ENCODE peak calls at places on chromosomes 6 and 20, in eight cellular contexts. N is AG09309, H is AG08396, Z is Daoy, F is NAMALWA, R is cardiac fibroblast, A is SW480, W is anterior cingulate cortex. M is an unnamed sample.

GRCh38 chr6:157037165-157037564 is 260.0 kb downstream of the ARID1B start:
- DNase-seq in W (no peak), F (no peak), Z (no peak), H (no peak), R (no peak), A (no peak), N (no peak), M (no peak)

GRCh38 chr6:13233106-13233505 is 95.2 kb downstream of the TBC1D7 start:
- DNase-seq in H (no peak), R (no peak), A (no peak), F (no peak), N (no peak), W (no peak), Z (no peak), M (no peak)

GRCh38 chr20:39290575-39290974 is 328.4 kb downstream of the DHX35 start:
- DNase-seq in H (no peak), W (no peak), N (no peak), R (no peak), Z (no peak), F (no peak), A (peak; percentile 36), M (no peak)

GRCh38 chr6:143727035-143727434 is 49.3 kb downstream of the PHACTR2 start:
- DNase-seq in H (no peak), W (no peak), Z (no peak), F (no peak), A (no peak), R (no peak), N (no peak), M (no peak)

GRCh38 chr20:50005378-50006020 is 22.7 kb downstream of the SNAI1 start:
- DNase-seq in Z (peak; percentile 38), A (no peak), N (no peak), F (no peak), W (no peak), H (no peak), R (peak; percentile 59), M (peak; percentile 97)

GRCh38 chr20:6081236-6081635 is 27.4 kb upstream of the LRRN4 start:
- DNase-seq in R (peak; percentile 67), F (no peak), A (no peak), Z (peak; percentile 14), H (peak; percentile 52), N (peak; percentile 35), W (no peak), M (peak; percentile 11)

GRCh38 chr6:166605752-166606151 is 19.3 kb upstream of the RAMACL start:
- DNase-seq in Z (no peak), H (no peak), A (no peak), W (no peak), R (no peak), F (no peak), N (no peak), M (no peak)

GRCh38 chr6:159062564-159062945 is 17.8 kb upstream of the TAGAP start:
- DNase-seq in Z (no peak), W (no peak), H (no peak), R (no peak), N (no peak), F (peak; percentile 81), A (no peak), M (peak; percentile 72)

GRCh38 chr6:89315199-89315598 is at the start of gene GABRR2:
- DNase-seq in A (no peak), W (no peak), H (no peak), R (no peak), Z (no peak), N (no peak), F (no peak), M (no peak)

GRCh38 chr6:139342957-139343750 is 31.3 kb downstream of the CITED2 start:
- DNase-seq in W (no peak), H (no peak), R (no peak), A (no peak), N (no peak), Z (no peak), F (no peak), M (peak; percentile 23)

GRCh38 chr20:20837574-20838021 is 125.2 kb upstream of the RALGAPA2 start:
- DNase-seq in F (peak; percentile 44), R (peak; percentile 67), W (peak; percentile 24), Z (peak; percentile 54), N (peak; percentile 8), A (peak; percentile 73), H (peak; percentile 69), M (peak; percentile 76)

GRCh38 chr6:13190391-13190790 is 137.9 kb downstream of the TBC1D7 start:
- DNase-seq in A (no peak), R (peak; percentile 5), F (no peak), Z (no peak), N (no peak), H (no peak), W (no peak), M (no peak)

GRCh38 chr20:41643504-41643938 is 25.3 kb upstream of the CHD6 start:
- DNase-seq in Z (peak; percentile 73), N (no peak), R (peak; percentile 93), H (peak; percentile 43), W (no peak), A (peak; percentile 81), F (no peak), M (peak; percentile 29)

GRCh38 chr6:15501806-15502450 is 160.9 kb downstream of the DTNBP1 start:
- DNase-seq in Z (peak; percentile 59), N (no peak), H (peak; percentile 44), F (no peak), W (peak; percentile 36), R (peak; percentile 94), A (no peak), M (no peak)

GRCh38 chr6:144219056-144219685 is 66.0 kb upstream of the UTRN start:
- DNase-seq in A (peak; percentile 56), N (peak; percentile 46), Z (peak; percentile 28), R (peak; percentile 77), F (peak; percentile 70), W (no peak), H (peak; percentile 27), M (peak; percentile 71)

GRCh38 chr6:134619789-134620188 is 301.9 kb upstream of the SGK1 start:
- DNase-seq in H (peak; percentile 73), N (no peak), W (no peak), R (peak; percentile 58), F (no peak), Z (peak; percentile 71), A (no peak), M (peak; percentile 50)